ENCODE peak calls at places on chromosomes 6 and 20, in eight cellular contexts. One of them, this sample, is unnamed.

GRCh38 chr6:124119591-124119990 is 315.9 kb downstream of the NKAIN2 start:
- DNase-seq in astrocyte of the spinal cord: no peak
- DNase-seq in uterus: no peak
- DNase-seq in tibial nerve: no peak
- DNase-seq in suprapubic skin: no peak
- DNase-seq in psoas muscle: no peak
- DNase-seq in cardiac muscle cell: no peak
- DNase-seq in fibroblast of pulmonary artery: no peak
- DNase-seq in this sample: no peak

GRCh38 chr6:44156494-44157151 is 2.0 kb upstream of the CAPN11 start:
- DNase-seq in astrocyte of the spinal cord: no peak
- DNase-seq in uterus: no peak
- DNase-seq in tibial nerve: no peak
- DNase-seq in suprapubic skin: no peak
- DNase-seq in psoas muscle: no peak
- DNase-seq in cardiac muscle cell: no peak
- DNase-seq in fibroblast of pulmonary artery: no peak
- DNase-seq in this sample: no peak

GRCh38 chr6:169293196-169293595 is 39.5 kb upstream of the THBS2 start:
- DNase-seq in astrocyte of the spinal cord: no peak
- DNase-seq in uterus: no peak
- DNase-seq in tibial nerve: no peak
- DNase-seq in suprapubic skin: no peak
- DNase-seq in psoas muscle: no peak
- DNase-seq in cardiac muscle cell: peak
- DNase-seq in fibroblast of pulmonary artery: peak
- DNase-seq in this sample: no peak

GRCh38 chr6:13454286-13455221 is 32.8 kb downstream of the GFOD1 start:
- DNase-seq in astrocyte of the spinal cord: peak
- DNase-seq in uterus: peak
- DNase-seq in tibial nerve: no peak
- DNase-seq in suprapubic skin: no peak
- DNase-seq in psoas muscle: peak
- DNase-seq in cardiac muscle cell: peak
- DNase-seq in fibroblast of pulmonary artery: peak
- DNase-seq in this sample: peak

GRCh38 chr6:12903246-12903645 is 186.7 kb downstream of the PHACTR1 start:
- DNase-seq in astrocyte of the spinal cord: no peak
- DNase-seq in uterus: no peak
- DNase-seq in tibial nerve: no peak
- DNase-seq in suprapubic skin: no peak
- DNase-seq in psoas muscle: no peak
- DNase-seq in cardiac muscle cell: no peak
- DNase-seq in fibroblast of pulmonary artery: no peak
- DNase-seq in this sample: no peak

GRCh38 chr6:30750379-30750668 is 6.0 kb upstream of the IER3 start:
- DNase-seq in astrocyte of the spinal cord: no peak
- DNase-seq in uterus: no peak
- DNase-seq in tibial nerve: no peak
- DNase-seq in suprapubic skin: no peak
- DNase-seq in psoas muscle: no peak
- DNase-seq in cardiac muscle cell: no peak
- DNase-seq in fibroblast of pulmonary artery: no peak
- DNase-seq in this sample: no peak

GRCh38 chr6:7053125-7053784 is 54.5 kb upstream of the RREB1 start:
- DNase-seq in astrocyte of the spinal cord: no peak
- DNase-seq in uterus: no peak
- DNase-seq in tibial nerve: no peak
- DNase-seq in suprapubic skin: no peak
- DNase-seq in psoas muscle: no peak
- DNase-seq in cardiac muscle cell: no peak
- DNase-seq in fibroblast of pulmonary artery: no peak
- DNase-seq in this sample: no peak

GRCh38 chr6:51163843-51164529 is 345.3 kb downstream of the TFAP2B start:
- DNase-seq in astrocyte of the spinal cord: no peak
- DNase-seq in uterus: no peak
- DNase-seq in tibial nerve: no peak
- DNase-seq in suprapubic skin: no peak
- DNase-seq in psoas muscle: no peak
- DNase-seq in cardiac muscle cell: no peak
- DNase-seq in fibroblast of pulmonary artery: no peak
- DNase-seq in this sample: no peak

GRCh38 chr6:43806041-43806757 is 36.2 kb downstream of the VEGFA start:
- DNase-seq in astrocyte of the spinal cord: no peak
- DNase-seq in uterus: no peak
- DNase-seq in tibial nerve: no peak
- DNase-seq in suprapubic skin: no peak
- DNase-seq in psoas muscle: no peak
- DNase-seq in cardiac muscle cell: no peak
- DNase-seq in fibroblast of pulmonary artery: no peak
- DNase-seq in this sample: no peak

GRCh38 chr6:25346064-25346463 is 66.9 kb downstream of the CARMIL1 start:
- DNase-seq in astrocyte of the spinal cord: no peak
- DNase-seq in uterus: no peak
- DNase-seq in tibial nerve: no peak
- DNase-seq in suprapubic skin: no peak
- DNase-seq in psoas muscle: no peak
- DNase-seq in cardiac muscle cell: no peak
- DNase-seq in fibroblast of pulmonary artery: no peak
- DNase-seq in this sample: no peak

GRCh38 chr20:58473818-58474425 is 41.3 kb downstream of the APCDD1L start:
- DNase-seq in astrocyte of the spinal cord: no peak
- DNase-seq in uterus: no peak
- DNase-seq in tibial nerve: no peak
- DNase-seq in suprapubic skin: peak
- DNase-seq in psoas muscle: no peak
- DNase-seq in cardiac muscle cell: no peak
- DNase-seq in fibroblast of pulmonary artery: no peak
- DNase-seq in this sample: no peak

GRCh38 chr6:118770112-118770788 is 118.9 kb upstream of the CEP85L start:
- DNase-seq in astrocyte of the spinal cord: no peak
- DNase-seq in uterus: no peak
- DNase-seq in tibial nerve: no peak
- DNase-seq in suprapubic skin: no peak
- DNase-seq in psoas muscle: no peak
- DNase-seq in cardiac muscle cell: no peak
- DNase-seq in fibroblast of pulmonary artery: no peak
- DNase-seq in this sample: no peak

GRCh38 chr6:40928738-40929137 is 110.3 kb downstream of the UNC5CL start:
- DNase-seq in astrocyte of the spinal cord: no peak
- DNase-seq in uterus: no peak
- DNase-seq in tibial nerve: no peak
- DNase-seq in suprapubic skin: no peak
- DNase-seq in psoas muscle: no peak
- DNase-seq in cardiac muscle cell: no peak
- DNase-seq in fibroblast of pulmonary artery: no peak
- DNase-seq in this sample: no peak

DNA sequence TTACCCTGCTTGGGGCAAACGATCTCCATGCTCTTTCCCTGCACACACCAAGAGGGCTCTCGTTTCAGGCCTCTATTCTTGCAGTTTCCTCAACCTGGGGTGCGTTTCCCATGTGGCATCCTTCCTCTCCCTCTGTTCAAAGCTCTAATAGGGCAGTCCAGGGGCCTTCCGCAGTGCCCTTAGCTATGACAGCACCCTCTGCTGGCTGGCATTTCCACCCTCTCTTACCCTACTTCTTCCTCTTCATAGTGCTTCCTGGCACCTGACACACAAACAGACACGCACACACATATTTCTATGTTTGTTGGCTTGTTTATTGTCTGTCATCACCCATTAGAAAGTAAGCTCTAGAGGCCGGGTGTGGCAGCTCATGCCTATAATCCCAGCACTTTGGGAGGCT is 294.0 kb downstream of the CLIC5 start:
- DNase-seq in astrocyte of the spinal cord: no peak
- DNase-seq in uterus: no peak
- DNase-seq in tibial nerve: no peak
- DNase-seq in suprapubic skin: no peak
- DNase-seq in psoas muscle: no peak
- DNase-seq in cardiac muscle cell: no peak
- DNase-seq in fibroblast of pulmonary artery: no peak
- DNase-seq in this sample: no peak
- TF ChIP-seq CTCF in astrocyte of the spinal cord: peak
- TF ChIP-seq CTCF in uterus: no peak
- TF ChIP-seq CTCF in tibial nerve: no peak
- TF ChIP-seq CTCF in suprapubic skin: no peak
- TF ChIP-seq CTCF in psoas muscle: no peak
- TF ChIP-seq CTCF in cardiac muscle cell: no peak
- TF ChIP-seq CTCF in fibroblast of pulmonary artery: no peak
- TF ChIP-seq CTCF in this sample: no peak

GRCh38 chr20:10489853-10490627 is 54.9 kb downstream of the SLX4IP start:
- DNase-seq in astrocyte of the spinal cord: no peak
- DNase-seq in uterus: no peak
- DNase-seq in tibial nerve: no peak
- DNase-seq in suprapubic skin: no peak
- DNase-seq in psoas muscle: no peak
- DNase-seq in cardiac muscle cell: no peak
- DNase-seq in fibroblast of pulmonary artery: no peak
- DNase-seq in this sample: no peak

GRCh38 chr20:10495173-10495572 is 60.1 kb downstream of the SLX4IP start:
- DNase-seq in astrocyte of the spinal cord: no peak
- DNase-seq in uterus: no peak
- DNase-seq in tibial nerve: no peak
- DNase-seq in suprapubic skin: no peak
- DNase-seq in psoas muscle: no peak
- DNase-seq in cardiac muscle cell: no peak
- DNase-seq in fibroblast of pulmonary artery: no peak
- DNase-seq in this sample: no peak

GRCh38 chr20:10490706-10491105 is 55.6 kb downstream of the SLX4IP start:
- DNase-seq in astrocyte of the spinal cord: no peak
- DNase-seq in uterus: no peak
- DNase-seq in tibial nerve: no peak
- DNase-seq in suprapubic skin: no peak
- DNase-seq in psoas muscle: no peak
- DNase-seq in cardiac muscle cell: no peak
- DNase-seq in fibroblast of pulmonary artery: no peak
- DNase-seq in this sample: no peak

GRCh38 chr20:10492065-10492464 is 57.0 kb downstream of the SLX4IP start:
- DNase-seq in astrocyte of the spinal cord: peak
- DNase-seq in uterus: no peak
- DNase-seq in tibial nerve: no peak
- DNase-seq in suprapubic skin: no peak
- DNase-seq in psoas muscle: no peak
- DNase-seq in cardiac muscle cell: peak
- DNase-seq in fibroblast of pulmonary artery: peak
- DNase-seq in this sample: no peak

DNA sequence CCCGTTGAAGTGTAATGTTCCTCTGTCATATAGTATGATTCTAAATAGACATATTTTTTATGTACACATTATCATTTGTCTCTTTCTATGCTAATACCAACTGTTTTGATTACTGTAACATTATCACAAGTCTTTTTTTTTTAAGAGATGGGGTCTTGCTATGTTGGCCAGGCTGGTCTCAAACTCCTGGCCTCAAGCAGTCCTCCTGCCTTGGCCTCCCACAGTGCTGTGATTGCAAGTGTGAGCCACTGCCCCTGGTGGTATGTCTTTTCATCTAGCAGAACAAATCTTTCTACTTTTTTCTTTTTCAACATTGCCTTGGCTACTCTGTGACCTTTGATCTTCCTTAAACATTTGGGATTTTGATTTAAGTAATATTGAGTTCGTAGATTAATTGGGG is 57.7 kb downstream of the SLX4IP start:
- DNase-seq in astrocyte of the spinal cord: no peak
- DNase-seq in uterus: no peak
- DNase-seq in tibial nerve: no peak
- DNase-seq in suprapubic skin: no peak
- DNase-seq in psoas muscle: no peak
- DNase-seq in cardiac muscle cell: no peak
- DNase-seq in fibroblast of pulmonary artery: no peak
- DNase-seq in this sample: no peak
- TF ChIP-seq CTCF in astrocyte of the spinal cord: no peak
- TF ChIP-seq CTCF in uterus: no peak
- TF ChIP-seq CTCF in tibial nerve: no peak
- TF ChIP-seq CTCF in suprapubic skin: no peak
- TF ChIP-seq CTCF in psoas muscle: no peak
- TF ChIP-seq CTCF in cardiac muscle cell: no peak
- TF ChIP-seq CTCF in fibroblast of pulmonary artery: no peak
- TF ChIP-seq CTCF in this sample: no peak

DNA sequence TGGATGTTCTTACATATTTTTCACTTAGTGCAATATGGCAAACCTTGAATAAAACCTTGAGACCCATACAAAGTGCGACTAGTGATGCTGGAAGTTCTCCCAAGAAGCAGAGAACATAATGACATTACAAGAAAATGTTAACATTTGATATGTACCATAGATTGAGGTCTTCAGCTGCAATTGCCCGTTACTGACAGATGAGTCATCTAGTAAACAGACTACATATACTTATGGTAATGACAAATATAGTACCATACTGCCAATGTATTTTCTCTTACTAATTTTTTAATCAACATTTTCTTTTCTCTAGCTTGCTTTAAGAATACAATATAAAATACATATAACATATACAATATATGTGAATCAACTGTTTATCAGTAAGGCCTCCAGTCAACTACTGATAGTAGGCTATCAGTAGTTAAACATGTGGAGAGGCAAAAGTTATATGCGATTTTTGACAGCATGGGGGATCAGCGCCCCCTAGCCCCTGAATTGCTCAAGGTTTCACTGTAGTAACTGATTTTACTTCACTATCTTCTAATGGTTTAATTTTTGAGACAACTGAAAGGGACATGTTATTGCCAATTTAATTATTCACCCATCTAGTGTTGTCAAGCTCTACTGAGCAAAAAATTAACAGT is 166.7 kb upstream of the ADGRB3 start:
- DNase-seq in astrocyte of the spinal cord: peak
- DNase-seq in uterus: no peak
- DNase-seq in tibial nerve: no peak
- DNase-seq in suprapubic skin: no peak
- DNase-seq in psoas muscle: no peak
- DNase-seq in cardiac muscle cell: peak
- DNase-seq in fibroblast of pulmonary artery: peak
- DNase-seq in this sample: no peak
- TF ChIP-seq CTCF in astrocyte of the spinal cord: peak
- TF ChIP-seq CTCF in uterus: no peak
- TF ChIP-seq CTCF in tibial nerve: no peak
- TF ChIP-seq CTCF in suprapubic skin: no peak
- TF ChIP-seq CTCF in psoas muscle: no peak
- TF ChIP-seq CTCF in cardiac muscle cell: no peak
- TF ChIP-seq CTCF in fibroblast of pulmonary artery: peak
- TF ChIP-seq CTCF in this sample: no peak

DNA sequence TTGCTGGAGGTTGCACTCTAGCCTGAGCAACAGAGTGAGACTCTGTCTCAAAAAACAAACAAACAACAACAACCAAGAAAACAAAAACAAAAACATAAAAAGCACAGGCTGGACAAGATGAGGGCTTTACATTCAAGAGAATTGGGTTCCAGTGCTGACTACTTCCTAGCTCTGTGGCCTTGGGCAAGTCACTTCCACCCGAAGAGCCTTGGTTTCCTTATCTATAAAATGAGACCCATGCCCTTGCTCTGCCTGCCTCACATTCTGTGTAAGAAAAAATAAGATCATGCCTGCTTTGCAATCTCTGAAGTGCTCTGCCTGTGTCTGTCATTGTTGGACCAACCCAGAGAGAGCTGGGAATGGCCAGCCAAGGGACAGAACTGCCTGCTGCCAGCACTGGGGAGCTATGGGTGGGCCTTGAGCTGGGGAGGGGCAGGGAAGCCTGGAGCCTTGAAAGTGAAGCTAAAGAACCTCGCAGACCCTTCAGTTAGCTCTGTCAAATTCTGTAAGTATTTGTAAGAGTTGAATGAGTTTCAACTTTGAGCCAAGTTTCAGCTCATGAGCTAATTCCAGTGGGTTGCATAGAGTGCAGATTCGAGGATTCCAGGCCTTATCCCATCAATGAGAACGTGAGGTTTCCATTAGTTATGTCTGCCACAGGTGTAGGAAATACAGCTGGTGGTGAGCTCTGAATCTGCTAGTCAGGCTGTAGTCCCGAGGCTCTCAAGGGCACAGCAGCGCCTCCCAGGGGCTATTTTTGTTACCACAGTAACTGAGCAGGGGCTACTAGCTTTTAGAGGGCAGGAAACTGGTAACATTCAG is 93.2 kb downstream of the DLGAP4 start:
- DNase-seq in astrocyte of the spinal cord: peak
- DNase-seq in uterus: no peak
- DNase-seq in tibial nerve: no peak
- DNase-seq in suprapubic skin: no peak
- DNase-seq in psoas muscle: no peak
- DNase-seq in cardiac muscle cell: peak
- DNase-seq in fibroblast of pulmonary artery: peak
- DNase-seq in this sample: no peak
- TF ChIP-seq CTCF in astrocyte of the spinal cord: peak
- TF ChIP-seq CTCF in uterus: no peak
- TF ChIP-seq CTCF in tibial nerve: no peak
- TF ChIP-seq CTCF in suprapubic skin: peak
- TF ChIP-seq CTCF in psoas muscle: peak
- TF ChIP-seq CTCF in cardiac muscle cell: peak
- TF ChIP-seq CTCF in fibroblast of pulmonary artery: peak
- TF ChIP-seq CTCF in this sample: no peak

This sample was measured in natural killer cell.